ENCODE peak calls at places on chromosomes 7 and 10, in nine cellular contexts. H is H54, N is suprapubic skin, L is HepG2, K is adrenal gland, F is HCT116, D is ovary, B is lower leg skin, O is testis. Y is an unnamed sample.

GRCh38 chr7:96992624-96993452 is 12.5 kb upstream of the DLX6 start:
- DNase-seq in D (no peak), B (no peak), L (no peak), F (no peak), N (no peak), O (peak), K (no peak), H (no peak), Y (peak)

GRCh38 chr7:26308551-26308950 is 16.9 kb downstream of the SNX10 start:
- DNase-seq in O (no peak), L (no peak), N (no peak), F (no peak), H (no peak), K (no peak), B (no peak), D (no peak), Y (no peak)

GRCh38 chr10:13485623-13486022 is 43.2 kb downstream of the BEND7 start:
- DNase-seq in K (no peak), D (no peak), F (no peak), O (no peak), N (no peak), L (no peak), B (no peak), H (no peak), Y (no peak)

GRCh38 chr10:6221192-6221940 is 18.6 kb downstream of the PFKFB3 start:
- DNase-seq in B (no peak), L (no peak), F (no peak), K (no peak), N (no peak), D (no peak), O (no peak), H (no peak), Y (no peak)

GRCh38 chr10:60654813-60655464 is 123.3 kb upstream of the CDK1 start:
- DNase-seq in N (no peak), O (no peak), F (peak), L (no peak), H (no peak), K (no peak), B (no peak), D (no peak), Y (no peak)

GRCh38 chr7:133199831-133200230 is 53.0 kb upstream of the EXOC4 start:
- DNase-seq in K (no peak), D (no peak), O (no peak), F (no peak), N (no peak), B (no peak), H (no peak), L (no peak), Y (no peak)

GRCh38 chr7:12771378-12771877 is 84.0 kb downstream of the ARL4A start:
- DNase-seq in B (no peak), N (no peak), D (no peak), F (no peak), O (peak), H (peak), K (peak), L (no peak), Y (peak)

GRCh38 chr7:151743481-151743983 is 133.4 kb downstream of the PRKAG2 start:
- DNase-seq in N (no peak), B (no peak), F (no peak), L (no peak), O (peak), K (no peak), H (no peak), D (no peak), Y (no peak)

GRCh38 chr10:125160856-125161569 is 650 bp upstream of the CTBP2 start:
- DNase-seq in B (peak), F (peak), L (no peak), H (peak), N (peak), O (peak), K (peak), D (peak), Y (peak)

GRCh38 chr10:119459681-119460340 is 82.7 kb downstream of the RGS10 start:
- DNase-seq in N (no peak), F (no peak), L (no peak), H (no peak), B (no peak), K (no peak), O (no peak), D (no peak), Y (no peak)

GRCh38 chr10:71698737-71699136 is 20.8 kb downstream of the C10orf105 start:
- DNase-seq in N (no peak), K (no peak), L (no peak), F (no peak), H (no peak), O (no peak), D (no peak), B (no peak), Y (no peak)

GRCh38 chr10:59708816-59709471 is 706 bp downstream of the SLC16A9 start:
- DNase-seq in F (no peak), L (no peak), N (no peak), K (peak), B (no peak), D (peak), O (peak), H (no peak), Y (peak)

GRCh38 chr7:148385009-148385682 is 205.4 kb upstream of the C7orf33 start:
- DNase-seq in D (no peak), K (no peak), L (no peak), H (no peak), F (no peak), O (no peak), N (no peak), B (no peak), Y (no peak)

GRCh38 chr7:106829496-106829895 is 35.6 kb upstream of the PIK3CG start:
- DNase-seq in O (no peak), N (no peak), B (no peak), H (no peak), D (no peak), F (peak), L (no peak), K (no peak), Y (no peak)

GRCh38 chr7:157475095-157475494 is 138.3 kb downstream of the DNAJB6 start:
- DNase-seq in K (no peak), D (no peak), O (no peak), N (no peak), H (no peak), F (no peak), L (no peak), B (no peak), Y (no peak)

GRCh38 chr10:88389456-88389855 is 193.7 kb downstream of the RNLS start:
- DNase-seq in N (no peak), B (peak), K (peak), F (no peak), O (peak), H (no peak), D (no peak), L (peak), Y (peak)

GRCh38 chr10:77247076-77247561 is 390.5 kb downstream of the KCNMA1 start:
- DNase-seq in D (no peak), H (no peak), L (peak), B (no peak), K (peak), O (no peak), N (no peak), F (no peak), Y (no peak)

GRCh38 chr7:17640730-17641377 is 299.4 kb downstream of the SNX13 start:
- DNase-seq in F (peak), L (peak), K (no peak), H (no peak), N (no peak), O (peak), D (no peak), B (no peak), Y (peak)

GRCh38 chr7:130381468-130382312 is 1.4 kb downstream of the CPA1 start:
- DNase-seq in O (peak), L (no peak), B (no peak), H (no peak), F (no peak), N (no peak), K (no peak), D (no peak), Y (peak)

GRCh38 chr7:130379019-130379418 is 1.3 kb upstream of the CPA1 start:
- DNase-seq in B (no peak), D (no peak), L (no peak), N (peak), K (no peak), F (no peak), H (no peak), O (no peak), Y (no peak)

GRCh38 chr7:130379551-130380120 is 658 bp upstream of the CPA1 start:
- DNase-seq in N (no peak), B (no peak), F (no peak), K (peak), D (no peak), L (no peak), O (no peak), H (no peak), Y (no peak)

GRCh38 chr7:130380861-130381455 is 664 bp downstream of the CPA1 start:
- DNase-seq in N (peak), O (no peak), H (no peak), B (no peak), K (no peak), D (no peak), F (no peak), L (no peak), Y (no peak)

GRCh38 chr7:130380121-130380860 is at the start of gene CPA1:
- DNase-seq in L (no peak), O (peak), F (no peak), H (no peak), K (no peak), N (no peak), D (peak), B (no peak), Y (no peak)
- TF ChIP-seq POLR2A in L (no peak), O (no peak), F (no peak), H (no peak), K (no peak), N (no peak), D (no peak), B (no peak), Y (no peak)

GRCh38 chr10:92692697-92693533 is 3.2 kb downstream of the HHEX start:
- DNase-seq in L (no peak), N (no peak), O (no peak), F (no peak), D (no peak), K (no peak), H (no peak), B (no peak), Y (no peak)

GRCh38 chr10:92693534-92693893 is 3.8 kb downstream of the HHEX start:
- DNase-seq in F (no peak), L (no peak), H (no peak), B (no peak), N (no peak), D (no peak), O (no peak), K (no peak), Y (no peak)

GRCh38 chr10:92697663-92698511 is 8.1 kb downstream of the HHEX start:
- DNase-seq in D (no peak), O (no peak), F (no peak), H (no peak), N (no peak), B (no peak), K (no peak), L (peak), Y (no peak)

GRCh38 chr10:92696606-92697383 is 7.0 kb downstream of the HHEX start:
- DNase-seq in N (no peak), K (no peak), L (peak), D (no peak), B (no peak), O (no peak), H (peak), F (no peak), Y (no peak)

DNA sequence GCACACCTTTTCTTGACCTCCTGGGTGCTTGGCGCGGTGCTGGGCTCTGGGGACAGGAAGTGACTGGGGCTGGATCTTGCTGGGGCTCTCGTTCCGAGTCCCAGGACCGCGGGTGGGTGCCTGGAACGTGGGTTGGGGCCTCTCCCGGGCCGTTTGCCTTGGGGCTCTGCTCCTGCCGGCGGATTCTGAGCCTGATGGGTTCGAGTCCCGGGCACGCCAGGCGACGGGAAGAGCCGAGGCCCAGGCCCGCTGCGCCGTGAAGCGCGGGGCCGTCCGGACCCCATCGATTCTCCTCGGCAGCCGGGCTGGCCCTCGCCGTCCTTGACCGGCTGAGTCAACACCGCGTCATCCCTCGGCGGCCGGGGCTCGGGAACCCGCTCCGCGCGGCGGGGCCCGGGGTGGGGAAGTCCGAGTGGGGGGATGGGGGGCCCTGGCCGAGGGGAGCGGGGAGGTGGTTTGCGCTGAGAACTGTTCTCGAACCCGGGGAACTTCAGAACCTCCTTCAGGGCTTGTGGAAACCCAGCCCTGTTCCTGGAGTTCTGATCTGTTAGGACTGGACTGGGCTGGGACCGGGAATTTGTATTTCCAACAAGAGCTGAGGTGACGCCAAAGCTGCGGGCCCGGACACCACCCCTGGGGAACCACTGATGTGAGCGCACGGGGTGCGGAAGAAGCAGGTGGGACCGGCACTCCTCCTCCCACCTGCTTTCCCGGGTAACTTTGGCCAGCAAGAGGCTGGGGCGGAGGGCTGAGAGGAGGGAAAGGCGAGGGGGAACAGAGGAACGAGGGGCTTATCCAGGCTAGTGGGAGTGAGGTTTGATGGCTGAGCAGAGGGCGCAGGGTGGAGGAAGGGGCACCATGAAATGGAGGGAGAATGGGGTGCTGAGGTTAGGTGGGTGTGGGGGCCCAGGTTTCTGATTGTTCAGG is 6.2 kb downstream of the HHEX start:
- DNase-seq in D (peak), B (no peak), N (no peak), L (no peak), F (no peak), O (no peak), K (peak), H (peak), Y (no peak)
- TF ChIP-seq POLR2A in D (no peak), B (no peak), N (no peak), L (no peak), F (no peak), O (no peak), K (peak), H (peak), Y (no peak)

DNA sequence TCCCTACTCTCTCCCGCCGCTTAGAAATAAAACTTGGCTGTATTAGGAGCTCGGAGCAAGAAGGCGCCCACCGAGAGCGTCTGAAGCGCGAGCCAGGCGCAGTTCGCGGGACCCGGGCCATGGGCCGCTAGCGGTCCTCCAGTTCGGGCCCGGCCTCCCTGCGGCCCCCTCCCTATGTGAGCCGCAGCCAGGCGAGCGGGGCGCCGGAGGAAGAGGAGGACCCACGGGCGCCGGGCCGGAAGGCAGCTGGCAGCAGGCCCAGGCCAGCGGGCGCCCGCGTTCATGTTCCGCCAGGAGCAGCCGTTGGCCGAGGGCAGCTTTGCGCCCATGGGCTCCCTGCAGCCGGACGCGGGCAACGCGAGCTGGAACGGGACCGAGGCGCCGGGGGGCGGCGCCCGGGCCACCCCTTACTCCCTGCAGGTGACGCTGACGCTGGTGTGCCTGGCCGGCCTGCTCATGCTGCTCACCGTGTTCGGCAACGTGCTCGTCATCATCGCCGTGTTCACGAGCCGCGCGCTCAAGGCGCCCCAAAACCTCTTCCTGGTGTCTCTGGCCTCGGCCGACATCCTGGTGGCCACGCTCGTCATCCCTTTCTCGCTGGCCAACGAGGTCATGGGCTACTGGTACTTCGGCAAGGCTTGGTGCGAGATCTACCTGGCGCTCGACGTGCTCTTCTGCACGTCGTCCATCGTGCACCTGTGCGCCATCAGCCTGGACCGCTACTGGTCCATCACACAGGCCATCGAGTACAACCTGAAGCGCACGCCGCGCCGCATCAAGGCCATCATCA is 1.1 kb downstream of the ADRA2A start:
- DNase-seq in F (no peak), N (no peak), H (no peak), O (peak), B (no peak), K (no peak), D (peak), L (no peak), Y (no peak)
- TF ChIP-seq POLR2A in F (no peak), N (no peak), H (no peak), O (no peak), B (no peak), K (no peak), D (no peak), L (no peak), Y (no peak)

GRCh38 chr10:133350950-133351329 is 3.8 kb downstream of the PRAP1 start:
- DNase-seq in D (no peak), H (no peak), F (no peak), L (no peak), B (no peak), N (no peak), O (no peak), K (no peak), Y (no peak)

GRCh38 chr10:133349160-133349568 is 2.0 kb downstream of the PRAP1 start:
- DNase-seq in O (no peak), B (no peak), H (no peak), K (no peak), F (no peak), L (no peak), N (no peak), D (no peak), Y (no peak)

GRCh38 chr10:133350283-133350949 is 3.2 kb downstream of the PRAP1 start:
- DNase-seq in L (no peak), F (no peak), D (no peak), N (no peak), O (no peak), B (no peak), K (no peak), H (no peak), Y (no peak)

GRCh38 chr10:133347636-133348517 is 704 bp downstream of the PRAP1 start:
- DNase-seq in F (no peak), O (no peak), N (no peak), H (no peak), D (no peak), K (no peak), L (peak), B (no peak), Y (no peak)

DNA sequence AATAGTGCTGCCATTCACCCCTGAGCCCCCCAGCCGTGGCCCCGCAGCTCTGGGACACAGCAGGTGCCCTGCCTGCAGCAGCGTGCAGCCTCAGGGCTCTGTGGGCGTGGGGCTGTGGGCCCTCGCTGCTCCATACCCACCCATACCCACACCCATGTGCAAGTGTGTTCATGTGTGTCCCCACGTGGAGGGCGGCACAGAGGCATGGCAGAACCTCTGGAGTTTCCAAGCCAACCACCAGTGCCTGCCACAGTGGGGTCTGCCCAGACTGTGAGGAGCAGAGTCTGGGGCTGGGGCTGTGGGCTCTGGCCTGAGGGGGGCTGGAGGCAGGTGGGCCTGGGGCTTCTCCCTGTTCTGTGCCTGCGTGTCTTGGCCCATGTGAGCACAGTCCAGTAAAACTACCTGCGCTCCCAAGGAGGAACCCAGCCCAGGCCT is 2.4 kb downstream of the PRAP1 start:
- DNase-seq in L (no peak), B (no peak), F (no peak), N (no peak), O (no peak), D (no peak), K (no peak), H (no peak), Y (no peak)
- TF ChIP-seq POLR2A in L (no peak), B (no peak), F (no peak), N (no peak), O (no peak), D (no peak), K (no peak), H (no peak), Y (no peak)

GRCh38 chr7:104943502-104944343 is 70.3 kb upstream of the KMT2E start:
- DNase-seq in L (peak), B (peak), N (no peak), D (peak), H (no peak), O (peak), K (peak), F (peak), Y (peak)
- TF ChIP-seq POLR2A in L (peak), B (no peak), N (no peak), D (no peak), H (no peak), O (no peak), K (no peak), F (no peak), Y (no peak)

Y was measured in erythroblast.